ENCODE peak calls at places on chromosomes 6 and 20, in nine cellular contexts. G is adrenal gland, D is gastrocnemius medialis, V is cardiac muscle cell, L is dorsolateral prefrontal cortex, X is cardiac fibroblast, S is IMR-90, A is keratinocyte, R is GM23248. F is an unnamed sample.

GRCh38 chr20:40961176-40961575 is 67.4 kb upstream of the TOP1 start:
- DNase-seq in A (no peak), D (no peak), V (no peak), X (no peak), G (no peak), R (no peak), L (no peak), S (no peak), F (no peak)

GRCh38 chr6:29826271-29826670 is 1.4 kb upstream of the HLA-G start:
- DNase-seq in V (no peak), A (no peak), X (no peak), L (no peak), D (no peak), S (no peak), R (peak), G (no peak), F (no peak)

GRCh38 chr20:25336561-25337422 is 53.8 kb downstream of the ABHD12 start:
- DNase-seq in L (no peak), R (peak), A (peak), V (peak), D (no peak), S (peak), X (peak), G (peak), F (no peak)

GRCh38 chr6:159969204-159969912 is 476 bp downstream of the IGF2R start:
- DNase-seq in A (no peak), X (peak), R (peak), S (peak), V (peak), G (peak), D (no peak), L (no peak), F (no peak)

GRCh38 chr6:33425668-33426577 is 6.1 kb downstream of the SYNGAP1 start:
- DNase-seq in S (peak), X (peak), D (peak), A (no peak), G (peak), L (peak), V (peak), R (peak), F (peak)

GRCh38 chr20:46928580-46929132 is 34.0 kb downstream of the EYA2 start:
- DNase-seq in D (no peak), S (peak), R (peak), A (no peak), X (peak), V (peak), G (no peak), L (peak), F (no peak)

GRCh38 chr20:59823860-59824259 is 109.6 kb downstream of the SYCP2 start:
- DNase-seq in A (no peak), D (no peak), X (no peak), R (no peak), S (no peak), L (no peak), V (no peak), G (no peak), F (no peak)

GRCh38 chr6:169782966-169783760 is 31.7 kb downstream of the ERMARD start:
- DNase-seq in V (no peak), R (peak), G (no peak), D (no peak), L (no peak), X (no peak), S (no peak), A (no peak), F (no peak)

GRCh38 chr6:157585274-157586087 is 204.5 kb downstream of the ZDHHC14 start:
- DNase-seq in A (no peak), V (no peak), L (no peak), X (no peak), S (no peak), R (no peak), D (no peak), G (no peak), F (no peak)

GRCh38 chr20:31569163-31570020 is 35.7 kb upstream of the ID1 start:
- DNase-seq in L (peak), X (peak), V (peak), S (peak), R (peak), A (no peak), G (peak), D (no peak), F (no peak)

GRCh38 chr6:100257661-100258395 is 206.9 kb downstream of the SIM1 start:
- DNase-seq in S (peak), R (peak), D (no peak), X (peak), L (no peak), G (no peak), A (no peak), V (peak), F (peak)

GRCh38 chr6:3289664-3290055 is 30.9 kb downstream of the PSMG4 start:
- DNase-seq in A (no peak), R (no peak), S (no peak), D (no peak), X (no peak), L (peak), G (no peak), V (no peak), F (no peak)

GRCh38 chr6:3291346-3291745 is 32.6 kb downstream of the PSMG4 start:
- DNase-seq in R (no peak), X (no peak), G (no peak), L (peak), S (no peak), D (no peak), V (no peak), A (no peak), F (no peak)

GRCh38 chr6:3288711-3289663 is 30.2 kb downstream of the PSMG4 start:
- DNase-seq in L (peak), D (no peak), V (no peak), R (no peak), S (no peak), A (no peak), G (no peak), X (no peak), F (no peak)

GRCh38 chr6:3291987-3292386 is 33.2 kb downstream of the PSMG4 start:
- DNase-seq in A (no peak), R (no peak), G (no peak), D (no peak), X (peak), L (no peak), V (peak), S (no peak), F (no peak)

DNA sequence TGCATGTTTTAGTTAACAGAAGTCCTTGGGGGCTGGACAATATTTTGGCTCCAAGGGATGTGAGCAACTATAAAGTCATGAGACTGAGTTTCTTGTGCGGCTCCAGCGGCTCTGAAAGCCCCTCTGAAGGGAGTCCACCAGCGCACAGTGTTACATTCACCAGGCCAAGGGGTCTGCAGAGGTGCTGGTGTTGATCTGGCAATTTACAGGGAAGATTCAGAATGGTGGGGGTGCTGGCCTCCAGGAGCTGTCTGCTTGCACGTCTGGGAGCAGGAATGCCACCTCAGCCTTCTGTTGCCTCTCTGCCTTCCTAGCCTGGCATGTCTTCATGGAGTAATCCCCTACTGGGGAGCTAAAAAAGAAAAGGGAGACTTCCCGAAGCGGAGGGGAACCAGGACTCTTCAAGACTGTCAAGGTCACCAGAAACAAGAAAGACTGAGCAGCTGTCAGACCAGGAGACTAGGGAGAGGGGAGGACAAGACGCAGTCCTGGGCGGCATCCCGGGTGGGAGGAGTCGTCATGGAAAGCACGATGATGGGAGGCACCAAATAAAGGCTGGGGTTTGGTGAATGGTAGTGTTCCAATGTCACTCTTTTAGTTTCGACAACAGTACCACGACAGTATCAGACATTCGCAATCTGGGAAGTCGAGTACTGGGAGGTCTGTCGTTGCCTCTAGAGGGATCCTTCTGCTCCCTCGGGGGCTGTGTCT is 31.9 kb downstream of the PSMG4 start:
- DNase-seq in R (no peak), L (peak), S (no peak), G (no peak), D (no peak), V (no peak), X (no peak), A (no peak), F (no peak)
- H3K4me3 ChIP-seq in R (no peak), L (no peak), S (no peak), G (no peak), D (no peak), V (no peak), X (no peak), A (no peak), F (no peak)

GRCh38 chr20:17227669-17228623 is 1.1 kb downstream of the PCSK2 start:
- DNase-seq in R (peak), D (no peak), L (peak), A (no peak), G (no peak), S (peak), X (no peak), V (peak), F (no peak)

GRCh38 chr20:17225891-17226409 is 890 bp upstream of the PCSK2 start:
- DNase-seq in S (no peak), V (no peak), A (no peak), X (no peak), D (no peak), L (peak), G (no peak), R (peak), F (no peak)

GRCh38 chr20:17226410-17227198 is at the start of gene PCSK2:
- DNase-seq in D (no peak), G (peak), X (peak), S (peak), A (no peak), R (peak), L (peak), V (peak), F (peak)

GRCh38 chr20:17227199-17227535 is 327 bp downstream of the PCSK2 start:
- DNase-seq in R (peak), L (no peak), S (no peak), V (no peak), A (no peak), D (no peak), X (no peak), G (no peak), F (no peak)

GRCh38 chr20:17223553-17223952 is 3.3 kb upstream of the PCSK2 start:
- DNase-seq in X (no peak), D (no peak), G (no peak), L (no peak), S (no peak), V (no peak), A (no peak), R (no peak), F (no peak)
- H3K4me3 ChIP-seq in X (no peak), D (no peak), G (no peak), L (no peak), S (no peak), V (no peak), A (no peak), R (no peak), F (no peak)

GRCh38 chr6:28336284-28337024 is 506 bp upstream of the ZSCAN31 start:
- DNase-seq in D (no peak), V (peak), L (no peak), A (no peak), R (no peak), X (peak), S (peak), G (peak), F (no peak)
- H3K4me3 ChIP-seq in D (peak), V (peak), L (peak), A (peak), R (peak), X (peak), S (peak), G (peak), F (peak)

GRCh38 chr6:26022166-26022510 is 59.5 kb downstream of the TRIM38 start:
- DNase-seq in A (no peak), D (peak), V (peak), X (peak), L (peak), G (peak), S (peak), R (peak), F (no peak)
- H3K4me3 ChIP-seq in A (peak), D (peak), V (peak), X (peak), L (peak), G (no peak), S (peak), R (peak), F (peak)

DNA sequence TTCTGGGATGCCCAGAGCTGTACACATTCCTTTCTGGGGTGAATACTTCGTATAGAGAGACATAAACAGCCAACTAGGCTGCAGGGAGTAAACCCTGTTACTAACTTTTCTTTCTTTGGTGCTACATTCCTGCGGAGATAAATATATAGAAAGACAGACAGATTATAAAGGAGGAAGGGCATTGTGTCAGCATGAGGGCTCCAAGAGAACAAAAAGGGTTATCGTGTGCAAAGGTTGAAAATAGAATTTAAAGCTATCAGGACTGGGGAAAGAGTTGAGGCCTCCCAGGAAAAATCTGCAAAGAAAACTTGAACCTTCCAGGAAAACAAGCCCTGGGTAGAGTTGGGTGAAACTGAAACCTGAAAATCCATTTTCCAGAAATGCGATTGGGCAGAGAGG is 68.0 kb downstream of the TMEM170B start:
- DNase-seq in S (no peak), A (no peak), G (no peak), X (no peak), D (no peak), R (no peak), V (no peak), L (no peak), F (no peak)
- H3K4me3 ChIP-seq in S (no peak), A (no peak), G (no peak), X (no peak), D (no peak), R (no peak), V (no peak), L (peak), F (no peak)

DNA sequence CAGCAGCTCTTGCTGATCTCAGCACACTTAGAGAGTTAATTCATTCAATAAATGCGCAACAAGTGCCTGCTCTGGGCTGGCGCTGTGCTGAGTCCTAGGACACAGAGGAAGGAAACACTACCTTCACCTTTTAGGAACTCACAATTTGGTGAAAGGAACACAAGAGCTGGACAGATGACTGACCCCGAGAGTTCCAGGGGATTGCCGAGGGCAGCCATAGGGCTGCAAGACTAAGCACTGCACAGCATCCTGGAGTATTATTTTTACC is 2.6 kb downstream of the FANCE start:
- DNase-seq in R (no peak), G (no peak), A (no peak), L (no peak), D (no peak), V (no peak), X (no peak), S (no peak), F (no peak)
- H3K4me3 ChIP-seq in R (no peak), G (no peak), A (peak), L (no peak), D (peak), V (no peak), X (no peak), S (no peak), F (no peak)

GRCh38 chr6:140370949-140371348 is 996.5 kb upstream of the CITED2 start:
- DNase-seq in S (no peak), R (peak), V (no peak), L (no peak), X (no peak), D (no peak), G (no peak), A (no peak), F (no peak)
- H3K4me3 ChIP-seq in S (no peak), R (no peak), V (no peak), L (no peak), X (no peak), D (no peak), G (no peak), A (no peak), F (no peak)

GRCh38 chr6:25404693-25405169 is 125.6 kb downstream of the CARMIL1 start:
- DNase-seq in D (no peak), A (no peak), G (no peak), L (no peak), V (no peak), S (no peak), R (peak), X (no peak), F (no peak)

GRCh38 chr6:25402125-25402524 is 123.0 kb downstream of the CARMIL1 start:
- DNase-seq in X (no peak), R (no peak), V (no peak), G (no peak), S (no peak), A (no peak), D (no peak), L (no peak), F (no peak)

GRCh38 chr6:25403150-25403549 is 124.0 kb downstream of the CARMIL1 start:
- DNase-seq in S (no peak), V (no peak), A (no peak), D (no peak), G (no peak), X (no peak), L (no peak), R (no peak), F (no peak)

GRCh38 chr6:25404094-25404493 is 124.9 kb downstream of the CARMIL1 start:
- DNase-seq in X (no peak), S (no peak), A (no peak), V (no peak), R (no peak), D (no peak), G (peak), L (no peak), F (no peak)

GRCh38 chr6:25405442-25405841 is 126.3 kb downstream of the CARMIL1 start:
- DNase-seq in D (no peak), X (no peak), R (no peak), A (no peak), L (no peak), G (no peak), V (no peak), S (no peak), F (no peak)
- H3K4me3 ChIP-seq in D (no peak), X (no peak), R (no peak), A (no peak), L (no peak), G (no peak), V (no peak), S (no peak), F (no peak)

DNA sequence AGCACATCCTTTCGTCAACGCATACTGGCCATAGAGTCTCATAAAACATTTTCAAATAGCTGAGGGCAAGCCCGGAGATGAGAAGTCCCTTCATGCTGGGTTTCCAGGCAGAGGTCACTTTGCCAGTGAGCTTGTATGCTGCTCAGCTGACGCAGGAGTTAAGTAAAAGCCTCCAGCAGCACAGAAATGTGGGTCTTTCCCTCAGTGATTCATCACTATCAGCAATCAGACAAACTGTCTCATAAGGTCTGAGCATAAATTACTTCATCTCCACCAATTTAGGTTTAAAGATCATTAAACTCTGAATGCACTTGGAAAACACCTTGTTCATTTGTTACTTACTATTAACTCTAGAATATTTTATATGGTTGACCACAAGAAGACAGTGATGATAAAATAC is 128.9 kb upstream of the TNFAIP3 start:
- DNase-seq in D (no peak), G (peak), V (peak), S (peak), X (peak), A (peak), R (peak), L (no peak), F (peak)
- H3K4me3 ChIP-seq in D (no peak), G (no peak), V (no peak), S (no peak), X (no peak), A (no peak), R (no peak), L (no peak), F (no peak)

GRCh38 chr20:22404609-22405170 is 179.7 kb downstream of the FOXA2 start:
- DNase-seq in L (no peak), X (peak), D (no peak), A (no peak), G (no peak), R (peak), S (no peak), V (peak), F (no peak)

GRCh38 chr20:22402550-22402949 is 181.8 kb downstream of the FOXA2 start:
- DNase-seq in V (no peak), R (no peak), A (no peak), L (no peak), S (no peak), G (no peak), D (no peak), X (no peak), F (no peak)

GRCh38 chr20:22403860-22404608 is 180.3 kb downstream of the FOXA2 start:
- DNase-seq in R (peak), G (no peak), A (no peak), D (no peak), V (peak), L (no peak), X (peak), S (no peak), F (no peak)

GRCh38 chr20:22400440-22400839 is 183.9 kb downstream of the FOXA2 start:
- DNase-seq in D (no peak), S (no peak), R (no peak), V (no peak), L (no peak), G (no peak), X (no peak), A (no peak), F (no peak)

DNA sequence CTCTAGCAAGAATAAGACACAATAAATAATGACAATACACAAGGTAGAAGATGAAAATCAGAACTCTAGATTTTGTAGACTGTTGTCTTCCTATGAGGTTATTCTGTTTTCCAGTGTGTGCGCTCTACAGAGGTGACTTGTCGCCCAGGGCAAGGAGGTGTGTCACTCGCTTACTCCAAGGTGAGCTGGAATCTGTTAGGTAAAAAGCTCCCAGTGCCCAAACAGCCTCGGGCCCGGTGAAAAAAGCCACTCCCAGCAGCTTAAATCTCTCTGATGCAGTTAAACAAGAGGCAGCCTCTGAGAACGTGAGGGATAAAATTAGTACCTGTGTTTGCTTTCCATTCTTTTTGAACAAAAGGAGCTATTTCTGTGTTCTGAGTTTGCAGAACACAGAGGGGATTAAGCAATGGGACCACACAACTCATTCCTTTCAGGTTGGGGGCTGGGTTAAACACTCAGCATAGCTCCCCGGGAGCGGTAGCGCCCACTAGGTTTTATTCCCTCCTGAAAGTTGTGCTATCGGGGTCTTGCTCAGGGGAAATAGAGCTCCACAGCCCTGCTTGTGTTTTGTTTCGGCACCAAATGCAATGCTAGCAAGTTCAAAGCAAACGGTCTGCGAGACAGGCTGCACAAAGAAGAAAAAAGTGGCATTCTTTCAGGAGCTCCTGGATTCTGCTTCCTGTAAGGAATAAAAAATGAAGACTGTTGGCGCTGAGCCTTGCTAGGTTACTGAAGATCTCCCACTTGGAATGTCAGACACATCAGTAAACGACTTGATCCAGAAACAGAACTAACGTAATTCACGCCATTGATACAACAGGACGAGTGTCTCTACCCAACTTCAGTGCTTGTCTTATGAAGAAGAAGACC is 181.1 kb downstream of the FOXA2 start:
- DNase-seq in A (no peak), D (no peak), X (peak), R (peak), G (no peak), V (peak), S (no peak), L (no peak), F (no peak)
- H3K4me3 ChIP-seq in A (peak), D (peak), X (peak), R (peak), G (no peak), V (no peak), S (no peak), L (peak), F (peak)

F was measured in skeletal muscle cell.